ENCODE peak calls at places on chromosome 7, in five cellular contexts. One of them, this sample, is unnamed.

GRCh38 chr7:30923774-30924413 is 12.2 kb downstream of the AQP1 start:
- DNase-seq in mucosa of gallbladder: peak
- DNase-seq in AG09319: no peak
- DNase-seq in mammary epithelial cell: no peak
- DNase-seq in NCI-H1694 treated with DMSO at 0.1 percent for 48 hours: no peak
- DNase-seq in this sample: no peak

GRCh38 chr7:2204446-2204845 is 28.3 kb downstream of the MAD1L1 start:
- DNase-seq in mammary epithelial cell: no peak
- DNase-seq in AG09319: no peak
- DNase-seq in NCI-H1694 treated with DMSO at 0.1 percent for 48 hours: no peak
- DNase-seq in mucosa of gallbladder: no peak
- DNase-seq in this sample: no peak

GRCh38 chr7:130917669-130918128 is 183.7 kb upstream of the KLF14 start:
- DNase-seq in mammary epithelial cell: no peak
- DNase-seq in AG09319: no peak
- DNase-seq in NCI-H1694 treated with DMSO at 0.1 percent for 48 hours: no peak
- DNase-seq in mucosa of gallbladder: no peak
- DNase-seq in this sample: no peak

GRCh38 chr7:134686782-134687181 is 40.1 kb downstream of the BPGM start:
- DNase-seq in mucosa of gallbladder: no peak
- DNase-seq in AG09319: no peak
- DNase-seq in NCI-H1694 treated with DMSO at 0.1 percent for 48 hours: peak
- DNase-seq in mammary epithelial cell: no peak
- DNase-seq in this sample: peak

GRCh38 chr7:133511242-133511641 is 258.4 kb downstream of the EXOC4 start:
- DNase-seq in AG09319: no peak
- DNase-seq in mucosa of gallbladder: no peak
- DNase-seq in NCI-H1694 treated with DMSO at 0.1 percent for 48 hours: no peak
- DNase-seq in mammary epithelial cell: no peak
- DNase-seq in this sample: no peak

GRCh38 chr7:45267262-45267661 is 109.7 kb downstream of the RAMP3 start:
- DNase-seq in mammary epithelial cell: peak
- DNase-seq in AG09319: no peak
- DNase-seq in NCI-H1694 treated with DMSO at 0.1 percent for 48 hours: no peak
- DNase-seq in mucosa of gallbladder: no peak
- DNase-seq in this sample: no peak

GRCh38 chr7:151925446-151926335 is 30.6 kb upstream of the GALNTL5 start:
- DNase-seq in mammary epithelial cell: no peak
- DNase-seq in mucosa of gallbladder: peak
- DNase-seq in AG09319: no peak
- DNase-seq in NCI-H1694 treated with DMSO at 0.1 percent for 48 hours: peak
- DNase-seq in this sample: peak

GRCh38 chr7:97770845-97771244 is 39.0 kb downstream of the TAC1 start:
- DNase-seq in AG09319: no peak
- DNase-seq in mammary epithelial cell: peak
- DNase-seq in NCI-H1694 treated with DMSO at 0.1 percent for 48 hours: no peak
- DNase-seq in mucosa of gallbladder: no peak
- DNase-seq in this sample: no peak

GRCh38 chr7:11817111-11817710 is 14.8 kb downstream of the THSD7A start:
- DNase-seq in mucosa of gallbladder: no peak
- DNase-seq in NCI-H1694 treated with DMSO at 0.1 percent for 48 hours: no peak
- DNase-seq in AG09319: no peak
- DNase-seq in mammary epithelial cell: no peak
- DNase-seq in this sample: no peak

GRCh38 chr7:51589111-51589510 is 272.5 kb upstream of the COBL start:
- DNase-seq in mammary epithelial cell: no peak
- DNase-seq in AG09319: no peak
- DNase-seq in NCI-H1694 treated with DMSO at 0.1 percent for 48 hours: no peak
- DNase-seq in mucosa of gallbladder: no peak
- DNase-seq in this sample: no peak

GRCh38 chr7:133650487-133651292 is 397.8 kb downstream of the EXOC4 start:
- DNase-seq in mucosa of gallbladder: no peak
- DNase-seq in AG09319: no peak
- DNase-seq in mammary epithelial cell: no peak
- DNase-seq in NCI-H1694 treated with DMSO at 0.1 percent for 48 hours: no peak
- DNase-seq in this sample: no peak

GRCh38 chr7:44282601-44283171 is 42.7 kb downstream of the CAMK2B start:
- DNase-seq in mammary epithelial cell: no peak
- DNase-seq in AG09319: no peak
- DNase-seq in NCI-H1694 treated with DMSO at 0.1 percent for 48 hours: peak
- DNase-seq in mucosa of gallbladder: no peak
- DNase-seq in this sample: no peak

GRCh38 chr7:51005074-51005473 is 222.4 kb upstream of the GRB10 start:
- DNase-seq in AG09319: no peak
- DNase-seq in mucosa of gallbladder: no peak
- DNase-seq in NCI-H1694 treated with DMSO at 0.1 percent for 48 hours: no peak
- DNase-seq in mammary epithelial cell: no peak
- DNase-seq in this sample: no peak

GRCh38 chr7:16559497-16560223 is 33.0 kb downstream of the LRRC72 start:
- DNase-seq in mucosa of gallbladder: no peak
- DNase-seq in AG09319: no peak
- DNase-seq in NCI-H1694 treated with DMSO at 0.1 percent for 48 hours: no peak
- DNase-seq in mammary epithelial cell: no peak
- DNase-seq in this sample: no peak

GRCh38 chr7:32347244-32347828 is 142.8 kb downstream of the LSM5 start:
- DNase-seq in AG09319: no peak
- DNase-seq in mucosa of gallbladder: no peak
- DNase-seq in NCI-H1694 treated with DMSO at 0.1 percent for 48 hours: peak
- DNase-seq in mammary epithelial cell: no peak
- DNase-seq in this sample: no peak

GRCh38 chr7:157019718-157020451 is 9.4 kb upstream of the MNX1 start:
- DNase-seq in mammary epithelial cell: no peak
- DNase-seq in mucosa of gallbladder: no peak
- DNase-seq in AG09319: no peak
- DNase-seq in NCI-H1694 treated with DMSO at 0.1 percent for 48 hours: no peak
- DNase-seq in this sample: no peak

GRCh38 chr7:80036107-80036506 is 98.5 kb upstream of the GNAI1 start:
- DNase-seq in AG09319: no peak
- DNase-seq in mucosa of gallbladder: no peak
- DNase-seq in NCI-H1694 treated with DMSO at 0.1 percent for 48 hours: no peak
- DNase-seq in mammary epithelial cell: no peak
- DNase-seq in this sample: no peak

GRCh38 chr7:96182424-96183158 is 139.3 kb downstream of the SLC25A13 start:
- DNase-seq in NCI-H1694 treated with DMSO at 0.1 percent for 48 hours: no peak
- DNase-seq in mammary epithelial cell: no peak
- DNase-seq in mucosa of gallbladder: no peak
- DNase-seq in AG09319: no peak
- DNase-seq in this sample: peak

GRCh38 chr7:154729056-154729455 is 273.9 kb downstream of the PAXIP1 start:
- DNase-seq in mucosa of gallbladder: no peak
- DNase-seq in NCI-H1694 treated with DMSO at 0.1 percent for 48 hours: no peak
- DNase-seq in mammary epithelial cell: no peak
- DNase-seq in AG09319: no peak
- DNase-seq in this sample: no peak

GRCh38 chr7:82810558-82811259 is 352.0 kb downstream of the PCLO start:
- DNase-seq in mucosa of gallbladder: peak
- DNase-seq in AG09319: peak
- DNase-seq in NCI-H1694 treated with DMSO at 0.1 percent for 48 hours: peak
- DNase-seq in mammary epithelial cell: peak
- DNase-seq in this sample: peak

GRCh38 chr7:155066417-155066950 is 3.6 kb upstream of the HTR5A start:
- DNase-seq in AG09319: no peak
- DNase-seq in mucosa of gallbladder: no peak
- DNase-seq in mammary epithelial cell: peak
- DNase-seq in NCI-H1694 treated with DMSO at 0.1 percent for 48 hours: no peak
- DNase-seq in this sample: no peak

GRCh38 chr7:88141025-88141424 is 78.8 kb downstream of the SRI start:
- DNase-seq in mammary epithelial cell: peak
- DNase-seq in mucosa of gallbladder: no peak
- DNase-seq in AG09319: no peak
- DNase-seq in NCI-H1694 treated with DMSO at 0.1 percent for 48 hours: no peak
- DNase-seq in this sample: no peak

GRCh38 chr7:12423355-12423994 is 19.8 kb upstream of the VWDE start:
- DNase-seq in AG09319: peak
- DNase-seq in mammary epithelial cell: peak
- DNase-seq in mucosa of gallbladder: no peak
- DNase-seq in NCI-H1694 treated with DMSO at 0.1 percent for 48 hours: no peak
- DNase-seq in this sample: no peak

GRCh38 chr7:27581119-27581518 is 81.6 kb downstream of the HIBADH start:
- DNase-seq in mammary epithelial cell: no peak
- DNase-seq in NCI-H1694 treated with DMSO at 0.1 percent for 48 hours: no peak
- DNase-seq in mucosa of gallbladder: no peak
- DNase-seq in AG09319: no peak
- DNase-seq in this sample: no peak

GRCh38 chr7:40105879-40106473 is 28.4 kb downstream of the MPLKIP start:
- DNase-seq in AG09319: no peak
- DNase-seq in NCI-H1694 treated with DMSO at 0.1 percent for 48 hours: no peak
- DNase-seq in mammary epithelial cell: no peak
- DNase-seq in mucosa of gallbladder: no peak
- DNase-seq in this sample: no peak

GRCh38 chr7:42991024-42991423 is 58.8 kb downstream of the MRPL32 start:
- DNase-seq in AG09319: no peak
- DNase-seq in NCI-H1694 treated with DMSO at 0.1 percent for 48 hours: no peak
- DNase-seq in mucosa of gallbladder: no peak
- DNase-seq in mammary epithelial cell: no peak
- DNase-seq in this sample: no peak

GRCh38 chr7:74181821-74182220 is 7.7 kb downstream of the EIF4H start:
- DNase-seq in mucosa of gallbladder: no peak
- DNase-seq in AG09319: no peak
- DNase-seq in mammary epithelial cell: no peak
- DNase-seq in NCI-H1694 treated with DMSO at 0.1 percent for 48 hours: no peak
- DNase-seq in this sample: no peak

GRCh38 chr7:44259547-44260457 is 59.0 kb downstream of the YKT6 start:
- DNase-seq in mammary epithelial cell: peak
- DNase-seq in AG09319: peak
- DNase-seq in NCI-H1694 treated with DMSO at 0.1 percent for 48 hours: no peak
- DNase-seq in mucosa of gallbladder: peak
- DNase-seq in this sample: no peak

GRCh38 chr7:152883858-152884257 is 124.3 kb downstream of the ACTR3B start:
- DNase-seq in mammary epithelial cell: no peak
- DNase-seq in mucosa of gallbladder: no peak
- DNase-seq in AG09319: no peak
- DNase-seq in NCI-H1694 treated with DMSO at 0.1 percent for 48 hours: no peak
- DNase-seq in this sample: no peak

GRCh38 chr7:134302120-134302519 is 14.6 kb downstream of the SLC35B4 start:
- DNase-seq in mucosa of gallbladder: no peak
- DNase-seq in NCI-H1694 treated with DMSO at 0.1 percent for 48 hours: no peak
- DNase-seq in mammary epithelial cell: no peak
- DNase-seq in AG09319: no peak
- DNase-seq in this sample: no peak

GRCh38 chr7:41878331-41879112 is 175.6 kb upstream of the INHBA start:
- DNase-seq in mammary epithelial cell: no peak
- DNase-seq in mucosa of gallbladder: no peak
- DNase-seq in NCI-H1694 treated with DMSO at 0.1 percent for 48 hours: no peak
- DNase-seq in AG09319: no peak
- DNase-seq in this sample: no peak

GRCh38 chr7:27765856-27766255 is 25.9 kb downstream of the TAX1BP1 start:
- DNase-seq in mucosa of gallbladder: no peak
- DNase-seq in mammary epithelial cell: no peak
- DNase-seq in AG09319: no peak
- DNase-seq in NCI-H1694 treated with DMSO at 0.1 percent for 48 hours: no peak
- DNase-seq in this sample: no peak

GRCh38 chr7:157910446-157910845 is 573.6 kb downstream of the DNAJB6 start:
- DNase-seq in mucosa of gallbladder: no peak
- DNase-seq in AG09319: no peak
- DNase-seq in mammary epithelial cell: no peak
- DNase-seq in NCI-H1694 treated with DMSO at 0.1 percent for 48 hours: peak
- DNase-seq in this sample: no peak

GRCh38 chr7:93175219-93175618 is 27.0 kb upstream of the SAMD9L start:
- DNase-seq in mucosa of gallbladder: no peak
- DNase-seq in AG09319: no peak
- DNase-seq in NCI-H1694 treated with DMSO at 0.1 percent for 48 hours: no peak
- DNase-seq in mammary epithelial cell: no peak
- DNase-seq in this sample: no peak